ENCODE peak calls at places on chromosomes 5 and 9, in ten cellular contexts. One of them, this sample, is unnamed.

GRCh38 chr5:59698774-59699173 is 194.8 kb downstream of the PDE4D start:
- DNase-seq in progenitor cell of endocrine pancreas: no peak
- DNase-seq in heart right ventricle: no peak
- DNase-seq in AG04449: no peak
- DNase-seq in IMR-90: no peak
- DNase-seq in fibroblast of mammary gland: no peak
- DNase-seq in fibroblast of lung: no peak
- DNase-seq in sigmoid colon: no peak
- DNase-seq in cardiac fibroblast: no peak
- DNase-seq in GM13976: no peak
- DNase-seq in this sample: no peak

GRCh38 chr5:134503937-134504437 is 21.5 kb upstream of the JADE2 start:
- DNase-seq in progenitor cell of endocrine pancreas: no peak
- DNase-seq in heart right ventricle: no peak
- DNase-seq in AG04449: no peak
- DNase-seq in IMR-90: peak; percentile 60
- DNase-seq in fibroblast of mammary gland: peak; percentile 85
- DNase-seq in fibroblast of lung: peak; percentile 49
- DNase-seq in sigmoid colon: no peak
- DNase-seq in cardiac fibroblast: no peak
- DNase-seq in GM13976: no peak
- DNase-seq in this sample: peak; percentile 43

GRCh38 chr9:34501889-34502425 is 20.8 kb downstream of the ENHO start:
- DNase-seq in progenitor cell of endocrine pancreas: no peak
- DNase-seq in heart right ventricle: peak; percentile 64
- DNase-seq in AG04449: peak; percentile 31
- DNase-seq in IMR-90: peak; percentile 27
- DNase-seq in fibroblast of mammary gland: peak; percentile 48
- DNase-seq in fibroblast of lung: peak; percentile 89
- DNase-seq in sigmoid colon: peak; percentile 89
- DNase-seq in cardiac fibroblast: peak; percentile 97
- DNase-seq in GM13976: no peak
- DNase-seq in this sample: peak; percentile 49

GRCh38 chr5:27020965-27021364 is 17.4 kb downstream of the CDH9 start:
- DNase-seq in progenitor cell of endocrine pancreas: no peak
- DNase-seq in heart right ventricle: no peak
- DNase-seq in AG04449: no peak
- DNase-seq in IMR-90: peak; percentile 0
- DNase-seq in fibroblast of mammary gland: peak; percentile 34
- DNase-seq in fibroblast of lung: peak; percentile 8
- DNase-seq in sigmoid colon: no peak
- DNase-seq in cardiac fibroblast: peak; percentile 35
- DNase-seq in GM13976: no peak
- DNase-seq in this sample: peak; percentile 11

GRCh38 chr9:74570879-74571512 is 73.9 kb downstream of the RORB start:
- DNase-seq in progenitor cell of endocrine pancreas: no peak
- DNase-seq in heart right ventricle: no peak
- DNase-seq in AG04449: no peak
- DNase-seq in IMR-90: peak; percentile 40
- DNase-seq in fibroblast of mammary gland: peak; percentile 56
- DNase-seq in fibroblast of lung: peak; percentile 21
- DNase-seq in sigmoid colon: no peak
- DNase-seq in cardiac fibroblast: peak; percentile 49
- DNase-seq in GM13976: peak; percentile 21
- DNase-seq in this sample: peak; percentile 18

GRCh38 chr9:107625383-107625984 is 135.9 kb upstream of the KLF4 start:
- DNase-seq in progenitor cell of endocrine pancreas: no peak
- DNase-seq in heart right ventricle: no peak
- DNase-seq in AG04449: no peak
- DNase-seq in IMR-90: no peak
- DNase-seq in fibroblast of mammary gland: no peak
- DNase-seq in fibroblast of lung: no peak
- DNase-seq in sigmoid colon: no peak
- DNase-seq in cardiac fibroblast: no peak
- DNase-seq in GM13976: no peak
- DNase-seq in this sample: no peak

GRCh38 chr9:124810513-124811355 is 33.8 kb downstream of the OLFML2A start:
- DNase-seq in progenitor cell of endocrine pancreas: no peak
- DNase-seq in heart right ventricle: no peak
- DNase-seq in AG04449: peak; percentile 51
- DNase-seq in IMR-90: peak; percentile 90
- DNase-seq in fibroblast of mammary gland: peak; percentile 83
- DNase-seq in fibroblast of lung: peak; percentile 94
- DNase-seq in sigmoid colon: no peak
- DNase-seq in cardiac fibroblast: peak; percentile 78
- DNase-seq in GM13976: no peak
- DNase-seq in this sample: peak; percentile 63

GRCh38 chr9:74478606-74479005 is 18.5 kb upstream of the RORB start:
- DNase-seq in progenitor cell of endocrine pancreas: no peak
- DNase-seq in heart right ventricle: no peak
- DNase-seq in AG04449: no peak
- DNase-seq in IMR-90: no peak
- DNase-seq in fibroblast of mammary gland: no peak
- DNase-seq in fibroblast of lung: no peak
- DNase-seq in sigmoid colon: no peak
- DNase-seq in cardiac fibroblast: no peak
- DNase-seq in GM13976: no peak
- DNase-seq in this sample: no peak

DNA sequence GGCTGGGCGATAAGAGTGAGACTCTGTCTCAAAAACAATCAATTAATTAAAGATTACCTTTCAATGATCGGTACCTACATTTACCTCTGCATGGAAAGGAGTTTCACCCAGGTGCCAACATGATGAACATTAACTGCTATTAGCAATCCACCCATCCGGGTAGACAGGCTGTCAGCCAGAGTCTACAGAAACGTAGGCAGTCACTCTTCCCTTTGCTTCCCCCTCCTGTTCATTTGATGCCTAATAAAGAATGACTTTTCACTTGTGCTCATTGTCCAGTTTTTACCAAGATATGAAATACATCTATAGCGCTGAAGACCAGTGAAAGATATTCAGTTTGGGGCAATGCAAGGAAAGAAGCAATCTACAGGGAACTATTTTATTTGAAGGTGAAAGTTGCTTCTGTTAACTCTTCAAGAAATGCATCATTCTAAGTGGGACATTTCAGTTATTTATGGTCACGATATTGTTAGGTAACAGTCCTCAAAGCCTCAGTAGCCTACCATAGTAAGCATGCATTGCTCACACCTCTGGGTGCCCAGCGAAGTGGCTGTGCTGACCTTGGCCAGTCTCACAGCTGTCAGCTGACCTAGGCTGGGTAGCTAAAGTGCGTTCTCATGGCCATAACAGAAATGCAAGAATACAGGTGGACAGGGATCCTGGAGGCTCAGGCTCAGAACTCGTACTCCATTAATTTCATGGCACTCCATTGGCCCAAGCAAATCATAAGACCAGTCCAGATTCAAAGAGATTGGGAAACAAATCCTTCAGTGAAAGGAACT is 87.2 kb upstream of the DMRT1 start:
- DNase-seq in progenitor cell of endocrine pancreas: no peak
- DNase-seq in heart right ventricle: no peak
- DNase-seq in AG04449: no peak
- DNase-seq in IMR-90: no peak
- DNase-seq in fibroblast of mammary gland: no peak
- DNase-seq in fibroblast of lung: no peak
- DNase-seq in sigmoid colon: peak; percentile 32
- DNase-seq in cardiac fibroblast: no peak
- DNase-seq in GM13976: no peak
- DNase-seq in this sample: no peak
- TF ChIP-seq CTCF in progenitor cell of endocrine pancreas: no peak
- TF ChIP-seq CTCF in heart right ventricle: peak; percentile 34
- TF ChIP-seq CTCF in AG04449: no peak
- TF ChIP-seq CTCF in IMR-90: no peak
- TF ChIP-seq CTCF in fibroblast of mammary gland: no peak
- TF ChIP-seq CTCF in fibroblast of lung: no peak
- TF ChIP-seq CTCF in sigmoid colon: no peak
- TF ChIP-seq CTCF in cardiac fibroblast: no peak
- TF ChIP-seq CTCF in GM13976: no peak
- TF ChIP-seq CTCF in this sample: no peak

GRCh38 chr9:114497220-114497619 is 8.1 kb downstream of the WHRN start:
- DNase-seq in progenitor cell of endocrine pancreas: no peak
- DNase-seq in heart right ventricle: no peak
- DNase-seq in AG04449: no peak
- DNase-seq in IMR-90: no peak
- DNase-seq in fibroblast of mammary gland: no peak
- DNase-seq in fibroblast of lung: no peak
- DNase-seq in sigmoid colon: no peak
- DNase-seq in cardiac fibroblast: no peak
- DNase-seq in GM13976: no peak
- DNase-seq in this sample: no peak

GRCh38 chr9:114493521-114494184 is 11.6 kb downstream of the WHRN start:
- DNase-seq in progenitor cell of endocrine pancreas: no peak
- DNase-seq in heart right ventricle: no peak
- DNase-seq in AG04449: no peak
- DNase-seq in IMR-90: no peak
- DNase-seq in fibroblast of mammary gland: no peak
- DNase-seq in fibroblast of lung: no peak
- DNase-seq in sigmoid colon: no peak
- DNase-seq in cardiac fibroblast: no peak
- DNase-seq in GM13976: no peak
- DNase-seq in this sample: no peak

GRCh38 chr9:114495992-114496391 is 9.3 kb downstream of the WHRN start:
- DNase-seq in progenitor cell of endocrine pancreas: no peak
- DNase-seq in heart right ventricle: no peak
- DNase-seq in AG04449: no peak
- DNase-seq in IMR-90: no peak
- DNase-seq in fibroblast of mammary gland: no peak
- DNase-seq in fibroblast of lung: no peak
- DNase-seq in sigmoid colon: no peak
- DNase-seq in cardiac fibroblast: no peak
- DNase-seq in GM13976: no peak
- DNase-seq in this sample: no peak

GRCh38 chr9:114492991-114493390 is 12.3 kb downstream of the WHRN start:
- DNase-seq in progenitor cell of endocrine pancreas: no peak
- DNase-seq in heart right ventricle: no peak
- DNase-seq in AG04449: no peak
- DNase-seq in IMR-90: no peak
- DNase-seq in fibroblast of mammary gland: no peak
- DNase-seq in fibroblast of lung: no peak
- DNase-seq in sigmoid colon: no peak
- DNase-seq in cardiac fibroblast: no peak
- DNase-seq in GM13976: no peak
- DNase-seq in this sample: no peak

GRCh38 chr9:114494776-114495569 is 10.3 kb downstream of the WHRN start:
- DNase-seq in progenitor cell of endocrine pancreas: no peak
- DNase-seq in heart right ventricle: no peak
- DNase-seq in AG04449: no peak
- DNase-seq in IMR-90: no peak
- DNase-seq in fibroblast of mammary gland: no peak
- DNase-seq in fibroblast of lung: no peak
- DNase-seq in sigmoid colon: no peak
- DNase-seq in cardiac fibroblast: no peak
- DNase-seq in GM13976: no peak
- DNase-seq in this sample: no peak
- TF ChIP-seq CTCF in progenitor cell of endocrine pancreas: no peak
- TF ChIP-seq CTCF in heart right ventricle: no peak
- TF ChIP-seq CTCF in AG04449: no peak
- TF ChIP-seq CTCF in IMR-90: no peak
- TF ChIP-seq CTCF in fibroblast of mammary gland: no peak
- TF ChIP-seq CTCF in fibroblast of lung: no peak
- TF ChIP-seq CTCF in sigmoid colon: no peak
- TF ChIP-seq CTCF in cardiac fibroblast: no peak
- TF ChIP-seq CTCF in GM13976: no peak
- TF ChIP-seq CTCF in this sample: no peak

GRCh38 chr9:83598487-83598886 is 24.5 kb upstream of the IDNK start:
- DNase-seq in progenitor cell of endocrine pancreas: no peak
- DNase-seq in heart right ventricle: no peak
- DNase-seq in AG04449: no peak
- DNase-seq in IMR-90: peak; percentile 7
- DNase-seq in fibroblast of mammary gland: peak; percentile 77
- DNase-seq in fibroblast of lung: no peak
- DNase-seq in sigmoid colon: no peak
- DNase-seq in cardiac fibroblast: peak; percentile 54
- DNase-seq in GM13976: no peak
- DNase-seq in this sample: no peak

GRCh38 chr9:83599071-83599470 is 23.9 kb upstream of the IDNK start:
- DNase-seq in progenitor cell of endocrine pancreas: no peak
- DNase-seq in heart right ventricle: no peak
- DNase-seq in AG04449: no peak
- DNase-seq in IMR-90: no peak
- DNase-seq in fibroblast of mammary gland: peak; percentile 64
- DNase-seq in fibroblast of lung: no peak
- DNase-seq in sigmoid colon: no peak
- DNase-seq in cardiac fibroblast: no peak
- DNase-seq in GM13976: no peak
- DNase-seq in this sample: no peak

GRCh38 chr9:83601463-83601862 is 21.5 kb upstream of the IDNK start:
- DNase-seq in progenitor cell of endocrine pancreas: no peak
- DNase-seq in heart right ventricle: no peak
- DNase-seq in AG04449: no peak
- DNase-seq in IMR-90: no peak
- DNase-seq in fibroblast of mammary gland: no peak
- DNase-seq in fibroblast of lung: no peak
- DNase-seq in sigmoid colon: no peak
- DNase-seq in cardiac fibroblast: no peak
- DNase-seq in GM13976: no peak
- DNase-seq in this sample: no peak

GRCh38 chr9:83596899-83597504 is 25.9 kb upstream of the IDNK start:
- DNase-seq in progenitor cell of endocrine pancreas: peak; percentile 36
- DNase-seq in heart right ventricle: peak; percentile 32
- DNase-seq in AG04449: no peak
- DNase-seq in IMR-90: no peak
- DNase-seq in fibroblast of mammary gland: peak; percentile 31
- DNase-seq in fibroblast of lung: no peak
- DNase-seq in sigmoid colon: no peak
- DNase-seq in cardiac fibroblast: peak; percentile 38
- DNase-seq in GM13976: peak; percentile 74
- DNase-seq in this sample: peak; percentile 7
- TF ChIP-seq CTCF in progenitor cell of endocrine pancreas: peak; percentile 75
- TF ChIP-seq CTCF in heart right ventricle: peak; percentile 74
- TF ChIP-seq CTCF in AG04449: peak; percentile 36
- TF ChIP-seq CTCF in IMR-90: peak; percentile 38
- TF ChIP-seq CTCF in fibroblast of mammary gland: peak; percentile 64
- TF ChIP-seq CTCF in fibroblast of lung: peak; percentile 61
- TF ChIP-seq CTCF in sigmoid colon: no peak
- TF ChIP-seq CTCF in cardiac fibroblast: peak; percentile 66
- TF ChIP-seq CTCF in GM13976: peak; percentile 51
- TF ChIP-seq CTCF in this sample: peak; percentile 94

DNA sequence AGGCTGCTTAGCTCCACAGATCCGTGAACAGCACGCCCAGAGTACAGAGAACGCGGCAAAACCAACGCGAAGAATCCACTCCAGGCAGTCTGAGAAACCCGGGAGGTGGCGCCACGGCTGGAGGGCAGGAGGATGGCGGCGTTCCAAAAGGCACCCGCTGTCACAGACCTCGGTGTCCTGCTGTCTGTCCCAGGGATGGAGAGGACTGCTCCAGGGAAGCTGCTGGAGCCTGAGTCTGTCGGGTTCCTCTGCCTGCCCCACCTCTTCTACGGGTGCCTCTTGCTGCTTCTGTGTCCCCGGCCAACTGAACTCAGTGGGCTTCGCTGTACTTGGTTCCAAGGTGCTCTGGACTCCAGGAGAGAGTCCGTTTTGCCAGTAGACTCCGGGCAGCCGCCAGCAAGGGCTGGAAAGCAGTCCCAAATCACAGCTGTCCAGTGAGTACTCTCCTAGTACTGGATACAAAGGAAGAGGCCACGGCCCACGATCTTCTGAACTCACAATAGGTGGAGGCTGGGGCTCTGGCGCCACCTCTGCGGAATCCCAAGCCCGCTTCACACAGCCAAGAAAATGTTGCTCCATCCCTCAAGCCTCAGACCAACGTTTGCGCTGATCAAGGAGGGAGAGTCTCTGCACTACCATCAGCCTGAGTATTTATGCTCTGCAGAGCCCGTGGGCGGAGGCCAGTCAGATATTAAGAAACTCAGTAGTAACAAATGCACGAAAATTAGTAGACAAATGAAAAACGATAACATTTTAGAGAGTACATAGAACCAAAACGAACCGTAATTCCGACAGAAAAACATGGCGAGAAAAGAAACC is 442 bp downstream of the ANXA2R start:
- DNase-seq in progenitor cell of endocrine pancreas: no peak
- DNase-seq in heart right ventricle: peak; percentile 72
- DNase-seq in AG04449: no peak
- DNase-seq in IMR-90: peak; percentile 83
- DNase-seq in fibroblast of mammary gland: peak; percentile 83
- DNase-seq in fibroblast of lung: peak; percentile 90
- DNase-seq in sigmoid colon: peak; percentile 86
- DNase-seq in cardiac fibroblast: peak; percentile 91
- DNase-seq in GM13976: no peak
- DNase-seq in this sample: peak; percentile 16
- TF ChIP-seq CTCF in progenitor cell of endocrine pancreas: peak; percentile 29
- TF ChIP-seq CTCF in heart right ventricle: peak; percentile 17
- TF ChIP-seq CTCF in AG04449: peak; percentile 45
- TF ChIP-seq CTCF in IMR-90: peak; percentile 20
- TF ChIP-seq CTCF in fibroblast of mammary gland: peak; percentile 7
- TF ChIP-seq CTCF in fibroblast of lung: peak; percentile 38
- TF ChIP-seq CTCF in sigmoid colon: no peak
- TF ChIP-seq CTCF in cardiac fibroblast: no peak
- TF ChIP-seq CTCF in GM13976: peak; percentile 34
- TF ChIP-seq CTCF in this sample: no peak

This sample was measured in HFFc6.